ENCODE peak calls at places on chromosomes 16 and 17, in seven cellular contexts. F, C, R, W, J, Q and B are unnamed samples.

GRCh38 chr16:11079657-11080187 is 135.4 kb downstream of the CLEC16A start:
- DNase-seq in F (peak), C (peak), R (peak), W (no peak), J (peak), Q (no peak), B (peak)

GRCh38 chr17:57689254-57689653 is 55.8 kb downstream of the CCDC182 start:
- DNase-seq in F (no peak), C (no peak), R (no peak), W (no peak), J (no peak), Q (no peak), B (no peak)

GRCh38 chr17:51257150-51258081 is 2.4 kb downstream of the MBTD1 start:
- DNase-seq in F (no peak), C (no peak), R (peak), W (no peak), J (no peak), Q (no peak), B (no peak)

GRCh38 chr16:84848991-84849634 is 29.3 kb downstream of the CRISPLD2 start:
- DNase-seq in F (no peak), C (no peak), R (no peak), W (no peak), J (no peak), Q (no peak), B (no peak)

GRCh38 chr17:83176272-83176955 is 97.0 kb downstream of the METRNL start:
- DNase-seq in F (peak), C (no peak), R (no peak), W (no peak), J (no peak), Q (no peak), B (no peak)

GRCh38 chr16:1333149-1333812 is at the start of gene BAIAP3:
- DNase-seq in F (no peak), C (no peak), R (peak), W (no peak), J (no peak), Q (peak), B (no peak)

GRCh38 chr16:31110106-31111034 is 2.2 kb downstream of the BCKDK start:
- DNase-seq in F (no peak), C (no peak), R (no peak), W (no peak), J (no peak), Q (no peak), B (no peak)

GRCh38 chr17:13437966-13438779 is 163.6 kb downstream of the HS3ST3A1 start:
- DNase-seq in F (no peak), C (no peak), R (no peak), W (no peak), J (no peak), Q (peak), B (peak)

GRCh38 chr17:50270430-50271172 is 3.7 kb upstream of the TMEM92 start:
- DNase-seq in F (peak), C (no peak), R (peak), W (no peak), J (peak), Q (no peak), B (no peak)

GRCh38 chr16:79599837-79600635 is 501 bp downstream of the MAF start:
- DNase-seq in F (peak), C (no peak), R (peak), W (no peak), J (no peak), Q (peak), B (no peak)

GRCh38 chr17:3864534-3864933 is 18.5 kb upstream of the NCBP3 start:
- DNase-seq in F (no peak), C (no peak), R (no peak), W (no peak), J (no peak), Q (no peak), B (no peak)
- H3K4me3 ChIP-seq in F (no peak), C (no peak), R (no peak), W (no peak), J (no peak), Q (no peak), B (no peak)

GRCh38 chr17:75819116-75819515 is 25.1 kb downstream of the UNC13D start:
- DNase-seq in F (no peak), C (no peak), R (no peak), W (no peak), J (no peak), Q (no peak), B (no peak)

GRCh38 chr17:75818326-75818885 is 25.8 kb downstream of the UNC13D start:
- DNase-seq in F (no peak), C (no peak), R (no peak), W (no peak), J (no peak), Q (no peak), B (no peak)

GRCh38 chr17:75816693-75817092 is 27.5 kb downstream of the UNC13D start:
- DNase-seq in F (no peak), C (no peak), R (no peak), W (no peak), J (no peak), Q (no peak), B (no peak)

GRCh38 chr17:75815399-75815798 is 28.8 kb downstream of the UNC13D start:
- DNase-seq in F (no peak), C (no peak), R (no peak), W (no peak), J (no peak), Q (no peak), B (no peak)

DNA sequence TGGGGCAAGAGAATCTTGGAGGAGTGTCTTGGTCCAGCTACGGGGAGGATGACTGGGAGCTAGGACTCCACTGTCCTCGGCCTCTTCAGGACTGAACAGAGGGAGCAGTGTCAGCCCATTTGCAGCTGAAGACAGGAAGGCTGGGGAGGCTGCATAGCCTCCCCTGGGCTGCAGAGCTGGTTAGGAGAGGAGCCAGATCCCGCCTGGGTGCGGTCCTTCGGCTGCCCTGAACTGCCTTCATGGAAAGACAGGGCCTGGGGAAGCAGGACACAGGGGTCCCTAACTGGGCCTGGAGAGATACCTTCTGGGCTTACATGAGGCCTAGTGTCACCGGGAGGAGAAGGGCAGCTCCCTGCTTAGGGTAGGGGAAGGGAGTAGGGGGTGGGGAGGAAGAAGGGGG is 26.6 kb downstream of the UNC13D start:
- DNase-seq in F (no peak), C (no peak), R (no peak), W (no peak), J (no peak), Q (no peak), B (no peak)
- TF ChIP-seq CTCF in F (no peak), C (no peak), R (no peak), W (no peak), J (no peak), Q (no peak), B (no peak)

GRCh38 chr17:28228109-28228840 is 90.7 kb upstream of the TMEM97 start:
- DNase-seq in F (no peak), C (no peak), R (peak), W (no peak), J (no peak), Q (no peak), B (no peak)
- H3K4me3 ChIP-seq in F (peak), C (peak), R (peak), W (peak), J (peak), Q (no peak), B (peak)

GRCh38 chr17:75521290-75521689 is 4.2 kb upstream of the LLGL2 start:
- DNase-seq in F (no peak), C (no peak), R (no peak), W (no peak), J (no peak), Q (no peak), B (no peak)

GRCh38 chr17:75516619-75517276 is 420 bp downstream of the TSEN54 start:
- DNase-seq in F (peak), C (no peak), R (peak), W (no peak), J (no peak), Q (peak), B (no peak)

GRCh38 chr17:75518201-75518600 is 1.9 kb downstream of the TSEN54 start:
- DNase-seq in F (no peak), C (no peak), R (no peak), W (no peak), J (no peak), Q (no peak), B (no peak)

GRCh38 chr17:75517277-75517865 is 1.0 kb downstream of the TSEN54 start:
- DNase-seq in F (no peak), C (no peak), R (no peak), W (peak), J (no peak), Q (peak), B (no peak)

DNA sequence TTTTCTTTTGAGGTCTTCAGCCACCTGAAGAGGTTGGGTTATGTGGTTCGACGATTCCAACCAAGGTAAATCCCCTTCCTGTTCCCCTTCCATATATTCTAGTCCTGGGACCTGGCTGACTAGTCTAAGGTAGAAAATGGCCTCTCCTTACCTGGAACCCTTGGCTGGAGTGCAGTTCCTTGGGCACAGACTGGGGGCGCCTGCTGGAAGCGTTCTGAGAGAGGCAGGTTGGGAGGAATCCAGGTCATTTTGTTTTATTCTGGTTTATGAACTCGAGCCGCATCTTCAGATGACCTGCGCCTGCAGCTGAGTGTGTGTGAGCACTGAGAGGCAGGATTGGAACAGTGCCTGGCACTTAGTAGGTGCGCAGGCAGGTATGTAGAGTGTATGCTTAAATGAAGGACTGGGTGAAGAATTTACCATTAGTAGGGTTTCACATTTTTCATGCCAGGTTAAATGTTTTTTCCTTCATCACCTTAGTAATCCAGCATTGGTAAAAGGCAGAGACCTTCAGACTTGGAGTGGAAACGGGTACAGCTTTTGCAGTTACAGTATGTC is 2.7 kb downstream of the TSEN54 start:
- DNase-seq in F (no peak), C (no peak), R (no peak), W (no peak), J (no peak), Q (no peak), B (no peak)
- TF ChIP-seq CTCF in F (no peak), C (no peak), R (no peak), W (peak), J (no peak), Q (no peak), B (no peak)

GRCh38 chr17:31581022-31581483 is 189.6 kb downstream of the RAB11FIP4 start:
- DNase-seq in F (peak), C (no peak), R (peak), W (no peak), J (peak), Q (peak), B (peak)
- H3K4me3 ChIP-seq in F (peak), C (no peak), R (no peak), W (no peak), J (no peak), Q (no peak), B (no peak)

GRCh38 chr17:21018894-21019293 is 23.9 kb downstream of the USP22 start:
- DNase-seq in F (no peak), C (no peak), R (no peak), W (no peak), J (no peak), Q (no peak), B (no peak)

GRCh38 chr17:21017861-21018260 is 24.9 kb downstream of the USP22 start:
- DNase-seq in F (no peak), C (no peak), R (no peak), W (no peak), J (no peak), Q (no peak), B (no peak)

GRCh38 chr17:21020622-21021021 is 22.2 kb downstream of the USP22 start:
- DNase-seq in F (no peak), C (no peak), R (no peak), W (no peak), J (no peak), Q (no peak), B (no peak)

GRCh38 chr17:21021208-21021803 is 21.5 kb downstream of the USP22 start:
- DNase-seq in F (no peak), C (no peak), R (no peak), W (no peak), J (no peak), Q (no peak), B (no peak)

GRCh38 chr17:21019976-21020575 is 22.7 kb downstream of the USP22 start:
- DNase-seq in F (no peak), C (no peak), R (peak), W (no peak), J (no peak), Q (peak), B (no peak)
- TF ChIP-seq CTCF in F (no peak), C (peak), R (peak), W (peak), J (peak), Q (no peak), B (peak)

GRCh38 chr17:79818026-79818758 is 21.0 kb downstream of the CBX4 start:
- DNase-seq in F (no peak), C (no peak), R (no peak), W (no peak), J (no peak), Q (no peak), B (no peak)

GRCh38 chr17:79814624-79814965 is 17.7 kb upstream of the CBX8 start:
- DNase-seq in F (no peak), C (no peak), R (no peak), W (no peak), J (no peak), Q (peak), B (no peak)

GRCh38 chr17:79814966-79815835 is 18.3 kb upstream of the CBX8 start:
- DNase-seq in F (no peak), C (no peak), R (peak), W (no peak), J (no peak), Q (peak), B (no peak)

GRCh38 chr17:79813826-79814623 is 17.1 kb upstream of the CBX8 start:
- DNase-seq in F (no peak), C (no peak), R (no peak), W (no peak), J (no peak), Q (no peak), B (no peak)

DNA sequence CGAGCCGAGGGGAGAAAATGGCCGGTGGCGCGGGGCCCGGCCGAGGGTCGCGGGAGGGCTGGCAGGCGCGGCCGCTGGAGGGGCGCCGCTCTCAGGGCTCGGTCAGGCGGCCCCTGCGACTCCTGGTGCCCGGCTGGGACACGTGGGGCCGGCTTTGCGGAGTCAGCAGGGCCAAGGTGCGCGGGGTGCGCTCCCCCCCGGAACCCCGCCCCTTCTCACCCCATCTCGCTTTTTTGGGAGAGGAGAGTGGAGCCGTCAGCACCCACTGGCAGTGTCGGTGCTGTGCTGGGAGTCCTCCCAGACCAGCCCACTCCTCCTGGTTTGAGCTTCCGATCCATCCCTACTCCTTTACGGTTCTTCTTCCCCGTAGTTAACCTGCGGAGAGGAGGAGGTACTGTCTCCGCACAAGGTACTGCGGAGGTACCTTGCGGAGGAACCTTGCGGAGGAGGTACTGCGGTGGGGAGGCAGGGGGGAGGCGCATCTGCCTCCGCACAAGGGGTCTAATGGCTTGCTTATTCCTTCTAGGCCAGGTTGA is 19.0 kb upstream of the CBX8 start:
- DNase-seq in F (no peak), C (no peak), R (no peak), W (no peak), J (no peak), Q (no peak), B (no peak)
- H3K4me3 ChIP-seq in F (no peak), C (no peak), R (no peak), W (no peak), J (no peak), Q (no peak), B (no peak)

DNA sequence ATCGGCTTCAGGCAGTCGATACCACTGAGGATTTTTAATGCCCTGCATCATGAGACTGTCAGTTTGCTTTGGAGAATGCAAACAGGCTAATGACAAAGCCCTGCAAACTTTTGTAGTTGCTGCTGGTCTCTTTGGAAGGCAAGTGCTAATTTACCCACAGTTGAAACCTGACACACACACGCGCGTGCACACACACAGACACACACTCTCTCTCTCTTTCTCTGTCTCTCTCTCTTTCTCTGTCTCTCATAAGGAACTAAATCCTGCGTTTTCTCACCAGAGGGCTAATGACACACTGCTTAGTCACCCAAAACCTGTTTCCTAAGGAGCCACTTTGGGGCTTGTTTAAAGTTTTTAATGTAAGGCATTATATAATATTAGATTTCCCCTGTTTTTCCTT is 110.9 kb downstream of the WWOX start:
- DNase-seq in F (no peak), C (no peak), R (no peak), W (peak), J (peak), Q (no peak), B (no peak)
- TF ChIP-seq CTCF in F (no peak), C (no peak), R (no peak), W (no peak), J (no peak), Q (no peak), B (no peak)